ENCODE peak calls at places on chromosomes 1 and 21, in four cellular contexts. Y, M, U and N are unnamed samples.
A peak's percentile ranks its signal among the peaks of the same experiment; 100 is the strongest.

GRCh38 chr1:91511386-91511785 is 10.7 kb downstream of the CDC7 start:
- DNase-seq in Y (no peak), M (peak; percentile 74), U (peak; percentile 16), N (peak; percentile 54)

GRCh38 chr1:98981917-98982513 is 22.6 kb downstream of the PLPPR5 start:
- DNase-seq in Y (no peak), M (peak; percentile 63), U (no peak), N (no peak)

GRCh38 chr1:52032785-52033131 is 852 bp downstream of the KTI12 start:
- DNase-seq in Y (peak; percentile 65), M (peak; percentile 88), U (no peak), N (peak; percentile 56)

GRCh38 chr1:234701737-234702341 is 91.9 kb upstream of the IRF2BP2 start:
- DNase-seq in Y (no peak), M (no peak), U (no peak), N (no peak)

GRCh38 chr1:193537266-193538003 is 351.0 kb upstream of the B3GALT2 start:
- DNase-seq in Y (no peak), M (no peak), U (no peak), N (no peak)

GRCh38 chr1:115107501-115108260 is 18.4 kb upstream of the TSPAN2 start:
- DNase-seq in Y (no peak), M (peak; percentile 78), U (no peak), N (peak; percentile 54)

GRCh38 chr1:84145051-84145450 is 980 bp downstream of the PRKACB start:
- DNase-seq in Y (no peak), M (peak; percentile 13), U (no peak), N (no peak)

GRCh38 chr1:232922475-232922874 is 27.9 kb upstream of the NTPCR start:
- DNase-seq in Y (no peak), M (peak; percentile 85), U (no peak), N (no peak)

GRCh38 chr1:64965239-64966157 is 851 bp downstream of the JAK1 start:
- DNase-seq in Y (peak; percentile 56), M (peak; percentile 85), U (no peak), N (peak; percentile 81)

GRCh38 chr21:42003051-42003461 is 7.1 kb downstream of the ZBTB21 start:
- DNase-seq in Y (no peak), M (peak; percentile 78), U (no peak), N (no peak)

GRCh38 chr1:125085720-125086591 is 3901.2 kb downstream of the SRGAP2C start:
- DNase-seq in Y (no peak), M (no peak), U (no peak), N (no peak)

GRCh38 chr1:4273747-4274146 is 373.7 kb upstream of the C1orf174 start:
- DNase-seq in Y (no peak), M (no peak), U (no peak), N (no peak)

GRCh38 chr1:214552174-214552608 is 789 bp upstream of the PTPN14 start:
- DNase-seq in Y (peak; percentile 36), M (peak; percentile 88), U (peak; percentile 71), N (peak; percentile 88)

GRCh38 chr1:209046935-209047334 is 536.6 kb upstream of the CAMK1G start:
- DNase-seq in Y (no peak), M (no peak), U (no peak), N (no peak)
- H3K4me2 ChIP-seq in Y (no peak overlapping the region), M (no peak overlapping the region), U (no peak overlapping the region), N (no peak overlapping the region)

DNA sequence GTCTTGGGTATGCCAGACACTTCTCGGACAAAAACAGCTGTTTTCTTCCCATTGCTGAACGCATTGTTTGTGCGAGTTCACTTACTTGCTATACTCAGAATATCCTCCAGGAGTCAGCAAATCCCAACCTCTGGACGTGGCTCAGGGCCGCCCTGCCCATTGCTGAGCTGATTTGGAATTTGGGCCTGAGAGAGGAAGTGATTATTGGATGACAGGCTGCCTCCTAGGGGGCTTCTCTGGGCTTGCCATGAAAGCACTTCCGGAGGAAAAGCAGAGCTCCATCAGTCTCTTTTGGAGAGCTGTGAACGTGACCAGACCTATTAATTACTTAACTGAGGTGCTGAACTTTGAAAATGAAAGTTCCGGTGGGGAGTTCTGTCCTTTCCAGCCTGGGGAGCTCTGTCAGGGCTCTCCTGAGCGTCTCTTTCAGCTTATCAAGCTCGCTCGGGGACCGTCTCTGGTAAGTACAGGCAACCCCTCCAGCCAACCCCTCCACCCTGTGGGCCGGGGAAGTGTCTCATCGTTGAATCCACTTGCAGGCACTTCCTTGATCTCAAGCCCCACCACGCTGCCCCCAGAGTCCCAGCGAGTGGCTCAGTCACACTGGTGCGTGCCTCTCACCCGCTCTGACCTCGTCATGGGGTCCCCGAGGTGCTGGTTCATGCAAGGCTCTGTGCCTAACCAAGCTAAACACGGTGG is 76.9 kb downstream of the CLIC6 start:
- DNase-seq in Y (peak; percentile 76), M (peak; percentile 90), U (peak; percentile 77), N (peak; percentile 88)
- H2AFZ ChIP-seq in Y (peak overlapping the region; percentile 79), M (peak overlapping the region; percentile 67), U (peak overlapping the region; percentile 59), N (no peak overlapping the region)

GRCh38 chr1:81974883-81975555 is 174.3 kb downstream of the ADGRL2 start:
- DNase-seq in Y (no peak), M (no peak), U (no peak), N (no peak)
- TF ChIP-seq EZH2phosphoT487 in Y (no peak), M (no peak), U (no peak), N (no peak)

DNA sequence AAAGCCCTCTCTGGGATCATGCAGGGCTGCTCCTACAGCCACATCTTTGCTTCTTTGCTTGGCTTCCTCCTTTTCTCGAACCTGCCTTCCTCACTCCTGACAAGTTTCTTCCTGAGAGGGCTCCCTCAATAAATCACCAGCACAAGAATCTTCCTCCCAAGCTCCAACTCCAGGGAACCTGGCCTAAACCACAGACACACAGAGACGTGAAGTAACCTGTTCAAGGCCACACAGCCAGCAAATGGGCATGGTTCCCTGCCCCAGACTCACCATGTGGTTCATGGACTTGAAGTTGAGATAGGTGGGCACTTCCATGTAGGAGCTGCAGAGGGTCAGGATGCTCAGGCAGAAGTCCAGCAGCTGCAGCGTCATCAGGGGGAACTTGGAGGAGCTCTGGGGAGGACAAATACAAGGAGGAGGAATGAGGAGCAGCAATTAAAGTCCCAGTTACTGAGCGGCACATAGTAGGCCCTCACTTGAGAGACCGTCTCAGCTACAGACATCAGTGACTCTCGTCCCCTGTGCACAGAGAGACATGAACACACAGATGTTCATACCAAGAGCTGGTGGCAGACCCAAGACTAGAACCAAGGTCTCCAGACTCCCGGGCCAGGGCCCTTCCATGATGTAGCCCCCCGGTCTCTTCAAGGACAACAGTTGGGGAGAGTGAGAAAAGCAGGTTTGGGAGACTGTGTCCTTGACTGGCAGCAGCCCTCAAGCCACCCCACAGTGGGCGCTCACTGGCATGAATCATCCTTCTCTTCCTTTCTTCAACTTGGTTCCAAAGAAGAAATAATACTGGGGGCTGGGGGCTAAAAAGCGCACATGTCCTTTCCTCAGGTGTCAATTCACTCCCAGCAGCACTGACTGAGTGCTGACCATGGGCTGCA is 15.5 kb upstream of the MATN1 start:
- DNase-seq in Y (no peak), M (no peak), U (no peak), N (no peak)
- H3K4me2 ChIP-seq in Y (no peak overlapping the region), M (no peak overlapping the region), U (no peak overlapping the region), N (no peak overlapping the region)

GRCh38 chr1:219940707-219941106 is 12.3 kb upstream of the SLC30A10 start:
- DNase-seq in Y (no peak), M (no peak), U (no peak), N (no peak)
- H2AFZ ChIP-seq in Y (no peak overlapping the region), M (no peak overlapping the region), U (no peak overlapping the region), N (no peak overlapping the region)

GRCh38 chr21:33949516-33950424 is 34.2 kb upstream of the ATP5PO start:
- DNase-seq in Y (no peak), M (no peak), U (no peak), N (no peak)
- TF ChIP-seq EZH2phosphoT487 in Y (no peak), M (no peak), U (no peak), N (no peak)

GRCh38 chr1:230143534-230143933 is 76.5 kb downstream of the GALNT2 start:
- DNase-seq in Y (peak; percentile 82), M (no peak), U (no peak), N (no peak)

GRCh38 chr1:230145505-230145899 is 78.5 kb downstream of the GALNT2 start:
- DNase-seq in Y (peak; percentile 58), M (no peak), U (no peak), N (no peak)

GRCh38 chr1:230144765-230145504 is 77.9 kb downstream of the GALNT2 start:
- DNase-seq in Y (no peak), M (no peak), U (no peak), N (no peak)

GRCh38 chr1:230142608-230143209 is 75.7 kb downstream of the GALNT2 start:
- DNase-seq in Y (no peak), M (no peak), U (no peak), N (no peak)

DNA sequence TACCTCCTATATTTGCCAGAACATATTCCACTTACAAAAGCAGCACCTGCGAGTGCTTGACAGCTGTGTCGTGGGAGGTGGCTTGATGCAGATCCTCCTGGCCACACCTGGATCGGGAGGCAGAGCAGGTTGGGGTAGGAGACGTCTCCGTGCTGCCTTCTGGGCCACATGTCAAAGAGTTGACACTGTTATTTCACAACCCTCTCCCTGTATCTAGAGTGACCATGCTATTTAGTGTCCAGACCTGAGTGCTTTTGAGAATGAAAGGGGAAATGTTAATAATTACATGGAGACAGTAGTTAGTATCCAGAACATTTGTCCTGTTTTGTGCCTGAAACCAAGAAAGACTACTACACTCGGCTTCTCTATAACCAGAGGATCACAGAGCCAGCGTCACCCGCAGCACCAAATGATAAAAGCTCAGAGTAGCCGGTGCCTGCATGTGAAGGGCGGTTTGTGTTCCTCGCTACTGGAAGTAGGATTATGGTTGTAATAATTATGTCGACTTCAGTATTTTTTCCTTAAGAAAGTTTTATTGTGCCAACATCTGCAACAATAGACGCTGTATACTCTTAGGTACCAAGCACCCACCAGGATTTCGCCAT is 77.1 kb downstream of the GALNT2 start:
- DNase-seq in Y (no peak), M (no peak), U (no peak), N (peak; percentile 37)
- H3K4me2 ChIP-seq in Y (no peak overlapping the region), M (no peak overlapping the region), U (no peak overlapping the region), N (peak overlapping the region; percentile 22)

GRCh38 chr1:68230901-68231626 is 1.3 kb downstream of the WLS start:
- DNase-seq in Y (peak; percentile 63), M (peak; percentile 63), U (no peak), N (peak; percentile 32)
- H2AFZ ChIP-seq in Y (peak overlapping the region; percentile 97), M (peak overlapping the region; percentile 88), U (no peak overlapping the region), N (peak overlapping the region; percentile 95)

DNA sequence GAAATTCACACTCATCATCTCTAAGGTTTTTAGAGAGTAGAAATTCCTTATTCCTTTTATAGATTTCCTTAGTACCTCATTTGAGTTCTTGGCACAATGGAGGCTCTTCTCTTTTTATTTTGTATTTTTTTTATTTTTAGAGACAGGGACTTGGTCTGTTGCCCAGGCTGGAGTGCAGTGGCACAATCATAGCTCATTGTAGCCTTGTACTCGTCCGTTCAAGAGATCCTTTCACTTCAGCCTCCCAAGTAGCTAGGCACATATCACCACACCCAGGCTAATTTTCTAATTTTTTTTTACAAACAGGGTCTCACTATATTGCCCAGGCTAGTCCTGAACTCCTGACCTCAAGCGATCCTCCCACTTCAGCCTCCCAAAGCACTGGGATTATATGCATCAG is 29.6 kb downstream of the RGL1 start:
- DNase-seq in Y (no peak), M (no peak), U (no peak), N (no peak)
- TF ChIP-seq EZH2phosphoT487 in Y (no peak), M (no peak), U (no peak), N (no peak)